ENCODE peak calls at places on chromosomes 11 and 22, in six cellular contexts. One of them, this sample, is unnamed.

GRCh38 chr11:74311352-74311926 is at the start of gene P4HA3:
- DNase-seq in activated CD4-positive, alpha-beta T cell treated with anti-CD3 and anti-CD28 coated beads for 4 hours: peak
- DNase-seq in epithelial cell of esophagus: peak
- DNase-seq in HFF-Myc: no peak
- DNase-seq in stimulated activated naive B cell treated with anti-CD40 and anti-IgM and Interleukin-4, amounts not matched to agents 10 μg/mL and 1 μg/mL and 100 μg/mL, for 72 hours: peak
- DNase-seq in fibroblast of pulmonary artery: peak
- DNase-seq in this sample: peak

GRCh38 chr22:36144886-36145541 is 15.5 kb downstream of the APOL3 start:
- DNase-seq in epithelial cell of esophagus: peak
- DNase-seq in HFF-Myc: peak
- DNase-seq in activated CD4-positive, alpha-beta T cell treated with anti-CD3 and anti-CD28 coated beads for 4 hours: no peak
- DNase-seq in stimulated activated naive B cell treated with anti-CD40 and anti-IgM and Interleukin-4, amounts not matched to agents 10 μg/mL and 1 μg/mL and 100 μg/mL, for 72 hours: no peak
- DNase-seq in fibroblast of pulmonary artery: peak
- DNase-seq in this sample: no peak

GRCh38 chr11:65095427-65095826 is 587 bp upstream of the VPS51 start:
- DNase-seq in fibroblast of pulmonary artery: no peak
- DNase-seq in epithelial cell of esophagus: no peak
- DNase-seq in stimulated activated naive B cell treated with anti-CD40 and anti-IgM and Interleukin-4, amounts not matched to agents 10 μg/mL and 1 μg/mL and 100 μg/mL, for 72 hours: no peak
- DNase-seq in activated CD4-positive, alpha-beta T cell treated with anti-CD3 and anti-CD28 coated beads for 4 hours: no peak
- DNase-seq in HFF-Myc: no peak
- DNase-seq in this sample: no peak

GRCh38 chr11:102843474-102843873 is at the start of gene MMP3:
- DNase-seq in activated CD4-positive, alpha-beta T cell treated with anti-CD3 and anti-CD28 coated beads for 4 hours: no peak
- DNase-seq in stimulated activated naive B cell treated with anti-CD40 and anti-IgM and Interleukin-4, amounts not matched to agents 10 μg/mL and 1 μg/mL and 100 μg/mL, for 72 hours: no peak
- DNase-seq in epithelial cell of esophagus: peak
- DNase-seq in HFF-Myc: peak
- DNase-seq in fibroblast of pulmonary artery: no peak
- DNase-seq in this sample: no peak

GRCh38 chr22:29325356-29325755 is 9.9 kb upstream of the RASL10A start:
- DNase-seq in stimulated activated naive B cell treated with anti-CD40 and anti-IgM and Interleukin-4, amounts not matched to agents 10 μg/mL and 1 μg/mL and 100 μg/mL, for 72 hours: no peak
- DNase-seq in fibroblast of pulmonary artery: no peak
- DNase-seq in epithelial cell of esophagus: no peak
- DNase-seq in HFF-Myc: no peak
- DNase-seq in activated CD4-positive, alpha-beta T cell treated with anti-CD3 and anti-CD28 coated beads for 4 hours: no peak
- DNase-seq in this sample: no peak

GRCh38 chr11:79592441-79593223 is 151.8 kb upstream of the TENM4 start:
- DNase-seq in HFF-Myc: no peak
- DNase-seq in fibroblast of pulmonary artery: no peak
- DNase-seq in epithelial cell of esophagus: no peak
- DNase-seq in activated CD4-positive, alpha-beta T cell treated with anti-CD3 and anti-CD28 coated beads for 4 hours: no peak
- DNase-seq in stimulated activated naive B cell treated with anti-CD40 and anti-IgM and Interleukin-4, amounts not matched to agents 10 μg/mL and 1 μg/mL and 100 μg/mL, for 72 hours: no peak
- DNase-seq in this sample: no peak

GRCh38 chr11:111531687-111532364 is 8.7 kb upstream of the LAYN start:
- DNase-seq in HFF-Myc: peak
- DNase-seq in activated CD4-positive, alpha-beta T cell treated with anti-CD3 and anti-CD28 coated beads for 4 hours: peak
- DNase-seq in epithelial cell of esophagus: peak
- DNase-seq in fibroblast of pulmonary artery: peak
- DNase-seq in stimulated activated naive B cell treated with anti-CD40 and anti-IgM and Interleukin-4, amounts not matched to agents 10 μg/mL and 1 μg/mL and 100 μg/mL, for 72 hours: no peak
- DNase-seq in this sample: no peak

GRCh38 chr22:41369089-41369745 is 12.5 kb upstream of the TEF start:
- DNase-seq in stimulated activated naive B cell treated with anti-CD40 and anti-IgM and Interleukin-4, amounts not matched to agents 10 μg/mL and 1 μg/mL and 100 μg/mL, for 72 hours: no peak
- DNase-seq in epithelial cell of esophagus: no peak
- DNase-seq in fibroblast of pulmonary artery: no peak
- DNase-seq in activated CD4-positive, alpha-beta T cell treated with anti-CD3 and anti-CD28 coated beads for 4 hours: no peak
- DNase-seq in HFF-Myc: no peak
- DNase-seq in this sample: no peak

GRCh38 chr11:61733120-61733978 is 19.1 kb upstream of the MYRF start:
- DNase-seq in epithelial cell of esophagus: peak
- DNase-seq in activated CD4-positive, alpha-beta T cell treated with anti-CD3 and anti-CD28 coated beads for 4 hours: peak
- DNase-seq in fibroblast of pulmonary artery: peak
- DNase-seq in HFF-Myc: peak
- DNase-seq in stimulated activated naive B cell treated with anti-CD40 and anti-IgM and Interleukin-4, amounts not matched to agents 10 μg/mL and 1 μg/mL and 100 μg/mL, for 72 hours: peak
- DNase-seq in this sample: peak

GRCh38 chr22:27159016-27159415 is 501.6 kb downstream of the MIAT start:
- DNase-seq in fibroblast of pulmonary artery: no peak
- DNase-seq in activated CD4-positive, alpha-beta T cell treated with anti-CD3 and anti-CD28 coated beads for 4 hours: no peak
- DNase-seq in HFF-Myc: no peak
- DNase-seq in stimulated activated naive B cell treated with anti-CD40 and anti-IgM and Interleukin-4, amounts not matched to agents 10 μg/mL and 1 μg/mL and 100 μg/mL, for 72 hours: no peak
- DNase-seq in epithelial cell of esophagus: no peak
- DNase-seq in this sample: no peak

GRCh38 chr11:99584822-99585221 is 564.1 kb downstream of the CNTN5 start:
- DNase-seq in HFF-Myc: no peak
- DNase-seq in fibroblast of pulmonary artery: peak
- DNase-seq in stimulated activated naive B cell treated with anti-CD40 and anti-IgM and Interleukin-4, amounts not matched to agents 10 μg/mL and 1 μg/mL and 100 μg/mL, for 72 hours: no peak
- DNase-seq in activated CD4-positive, alpha-beta T cell treated with anti-CD3 and anti-CD28 coated beads for 4 hours: no peak
- DNase-seq in epithelial cell of esophagus: peak
- DNase-seq in this sample: no peak

GRCh38 chr11:68756171-68756766 is 4.9 kb upstream of the TESMIN start:
- DNase-seq in epithelial cell of esophagus: peak
- DNase-seq in fibroblast of pulmonary artery: no peak
- DNase-seq in stimulated activated naive B cell treated with anti-CD40 and anti-IgM and Interleukin-4, amounts not matched to agents 10 μg/mL and 1 μg/mL and 100 μg/mL, for 72 hours: no peak
- DNase-seq in HFF-Myc: no peak
- DNase-seq in activated CD4-positive, alpha-beta T cell treated with anti-CD3 and anti-CD28 coated beads for 4 hours: no peak
- DNase-seq in this sample: no peak

GRCh38 chr11:110367571-110367970 is 62.2 kb upstream of the FDX1 start:
- DNase-seq in fibroblast of pulmonary artery: peak
- DNase-seq in stimulated activated naive B cell treated with anti-CD40 and anti-IgM and Interleukin-4, amounts not matched to agents 10 μg/mL and 1 μg/mL and 100 μg/mL, for 72 hours: no peak
- DNase-seq in HFF-Myc: no peak
- DNase-seq in activated CD4-positive, alpha-beta T cell treated with anti-CD3 and anti-CD28 coated beads for 4 hours: no peak
- DNase-seq in epithelial cell of esophagus: no peak
- DNase-seq in this sample: no peak

GRCh38 chr22:25673721-25674120 is 68.3 kb upstream of the MYO18B start:
- DNase-seq in epithelial cell of esophagus: no peak
- DNase-seq in HFF-Myc: no peak
- DNase-seq in activated CD4-positive, alpha-beta T cell treated with anti-CD3 and anti-CD28 coated beads for 4 hours: no peak
- DNase-seq in stimulated activated naive B cell treated with anti-CD40 and anti-IgM and Interleukin-4, amounts not matched to agents 10 μg/mL and 1 μg/mL and 100 μg/mL, for 72 hours: no peak
- DNase-seq in fibroblast of pulmonary artery: no peak
- DNase-seq in this sample: no peak

GRCh38 chr11:67309166-67309565 is 5.8 kb downstream of the SSH3 start:
- DNase-seq in fibroblast of pulmonary artery: no peak
- DNase-seq in stimulated activated naive B cell treated with anti-CD40 and anti-IgM and Interleukin-4, amounts not matched to agents 10 μg/mL and 1 μg/mL and 100 μg/mL, for 72 hours: no peak
- DNase-seq in HFF-Myc: no peak
- DNase-seq in activated CD4-positive, alpha-beta T cell treated with anti-CD3 and anti-CD28 coated beads for 4 hours: no peak
- DNase-seq in epithelial cell of esophagus: no peak
- DNase-seq in this sample: no peak

GRCh38 chr22:47386812-47387510 is 624.5 kb downstream of the TBC1D22A start:
- DNase-seq in epithelial cell of esophagus: no peak
- DNase-seq in stimulated activated naive B cell treated with anti-CD40 and anti-IgM and Interleukin-4, amounts not matched to agents 10 μg/mL and 1 μg/mL and 100 μg/mL, for 72 hours: no peak
- DNase-seq in fibroblast of pulmonary artery: no peak
- DNase-seq in HFF-Myc: no peak
- DNase-seq in activated CD4-positive, alpha-beta T cell treated with anti-CD3 and anti-CD28 coated beads for 4 hours: no peak
- DNase-seq in this sample: no peak

GRCh38 chr11:75475767-75476650 is 43.0 kb upstream of the KLHL35 start:
- DNase-seq in activated CD4-positive, alpha-beta T cell treated with anti-CD3 and anti-CD28 coated beads for 4 hours: no peak
- DNase-seq in epithelial cell of esophagus: peak
- DNase-seq in HFF-Myc: peak
- DNase-seq in stimulated activated naive B cell treated with anti-CD40 and anti-IgM and Interleukin-4, amounts not matched to agents 10 μg/mL and 1 μg/mL and 100 μg/mL, for 72 hours: no peak
- DNase-seq in fibroblast of pulmonary artery: peak
- DNase-seq in this sample: peak

GRCh38 chr11:14741195-14741594 is 97.6 kb downstream of the PDE3B start:
- DNase-seq in activated CD4-positive, alpha-beta T cell treated with anti-CD3 and anti-CD28 coated beads for 4 hours: no peak
- DNase-seq in epithelial cell of esophagus: no peak
- DNase-seq in HFF-Myc: no peak
- DNase-seq in fibroblast of pulmonary artery: no peak
- DNase-seq in stimulated activated naive B cell treated with anti-CD40 and anti-IgM and Interleukin-4, amounts not matched to agents 10 μg/mL and 1 μg/mL and 100 μg/mL, for 72 hours: no peak
- DNase-seq in this sample: no peak

GRCh38 chr22:30251661-30252226 is 5.2 kb upstream of the LIF start:
- DNase-seq in epithelial cell of esophagus: peak
- DNase-seq in stimulated activated naive B cell treated with anti-CD40 and anti-IgM and Interleukin-4, amounts not matched to agents 10 μg/mL and 1 μg/mL and 100 μg/mL, for 72 hours: no peak
- DNase-seq in HFF-Myc: no peak
- DNase-seq in activated CD4-positive, alpha-beta T cell treated with anti-CD3 and anti-CD28 coated beads for 4 hours: no peak
- DNase-seq in fibroblast of pulmonary artery: peak
- DNase-seq in this sample: no peak

GRCh38 chr11:118715837-118716260 is 36.4 kb upstream of the TREH start:
- DNase-seq in HFF-Myc: no peak
- DNase-seq in epithelial cell of esophagus: peak
- DNase-seq in activated CD4-positive, alpha-beta T cell treated with anti-CD3 and anti-CD28 coated beads for 4 hours: no peak
- DNase-seq in stimulated activated naive B cell treated with anti-CD40 and anti-IgM and Interleukin-4, amounts not matched to agents 10 μg/mL and 1 μg/mL and 100 μg/mL, for 72 hours: no peak
- DNase-seq in fibroblast of pulmonary artery: peak
- DNase-seq in this sample: no peak

GRCh38 chr11:19577391-19577831 is 135.2 kb upstream of the NAV2 start:
- DNase-seq in fibroblast of pulmonary artery: peak
- DNase-seq in HFF-Myc: no peak
- DNase-seq in activated CD4-positive, alpha-beta T cell treated with anti-CD3 and anti-CD28 coated beads for 4 hours: no peak
- DNase-seq in epithelial cell of esophagus: no peak
- DNase-seq in stimulated activated naive B cell treated with anti-CD40 and anti-IgM and Interleukin-4, amounts not matched to agents 10 μg/mL and 1 μg/mL and 100 μg/mL, for 72 hours: no peak
- DNase-seq in this sample: no peak

GRCh38 chr11:121067026-121067425 is 34.0 kb upstream of the TECTA start:
- DNase-seq in activated CD4-positive, alpha-beta T cell treated with anti-CD3 and anti-CD28 coated beads for 4 hours: no peak
- DNase-seq in fibroblast of pulmonary artery: no peak
- DNase-seq in epithelial cell of esophagus: no peak
- DNase-seq in HFF-Myc: no peak
- DNase-seq in stimulated activated naive B cell treated with anti-CD40 and anti-IgM and Interleukin-4, amounts not matched to agents 10 μg/mL and 1 μg/mL and 100 μg/mL, for 72 hours: no peak
- DNase-seq in this sample: no peak

GRCh38 chr11:59221438-59221837 is 8.7 kb upstream of the MPEG1 start:
- DNase-seq in activated CD4-positive, alpha-beta T cell treated with anti-CD3 and anti-CD28 coated beads for 4 hours: no peak
- DNase-seq in stimulated activated naive B cell treated with anti-CD40 and anti-IgM and Interleukin-4, amounts not matched to agents 10 μg/mL and 1 μg/mL and 100 μg/mL, for 72 hours: no peak
- DNase-seq in fibroblast of pulmonary artery: peak
- DNase-seq in HFF-Myc: no peak
- DNase-seq in epithelial cell of esophagus: peak
- DNase-seq in this sample: no peak

GRCh38 chr22:19710020-19710768 is 4.1 kb upstream of the SEPTIN5 start:
- DNase-seq in fibroblast of pulmonary artery: no peak
- DNase-seq in activated CD4-positive, alpha-beta T cell treated with anti-CD3 and anti-CD28 coated beads for 4 hours: no peak
- DNase-seq in stimulated activated naive B cell treated with anti-CD40 and anti-IgM and Interleukin-4, amounts not matched to agents 10 μg/mL and 1 μg/mL and 100 μg/mL, for 72 hours: no peak
- DNase-seq in epithelial cell of esophagus: no peak
- DNase-seq in HFF-Myc: no peak
- DNase-seq in this sample: no peak

GRCh38 chr11:61577383-61578118 is 3.3 kb downstream of the SYT7 start:
- DNase-seq in HFF-Myc: no peak
- DNase-seq in epithelial cell of esophagus: no peak
- DNase-seq in stimulated activated naive B cell treated with anti-CD40 and anti-IgM and Interleukin-4, amounts not matched to agents 10 μg/mL and 1 μg/mL and 100 μg/mL, for 72 hours: no peak
- DNase-seq in fibroblast of pulmonary artery: no peak
- DNase-seq in activated CD4-positive, alpha-beta T cell treated with anti-CD3 and anti-CD28 coated beads for 4 hours: no peak
- DNase-seq in this sample: no peak

GRCh38 chr11:38315151-38315550 is 1717.1 kb upstream of the RAG2 start:
- DNase-seq in fibroblast of pulmonary artery: peak
- DNase-seq in stimulated activated naive B cell treated with anti-CD40 and anti-IgM and Interleukin-4, amounts not matched to agents 10 μg/mL and 1 μg/mL and 100 μg/mL, for 72 hours: no peak
- DNase-seq in activated CD4-positive, alpha-beta T cell treated with anti-CD3 and anti-CD28 coated beads for 4 hours: no peak
- DNase-seq in epithelial cell of esophagus: peak
- DNase-seq in HFF-Myc: no peak
- DNase-seq in this sample: no peak

GRCh38 chr11:104118105-104118762 is 45.7 kb downstream of the PDGFD start:
- DNase-seq in fibroblast of pulmonary artery: no peak
- DNase-seq in HFF-Myc: no peak
- DNase-seq in epithelial cell of esophagus: no peak
- DNase-seq in stimulated activated naive B cell treated with anti-CD40 and anti-IgM and Interleukin-4, amounts not matched to agents 10 μg/mL and 1 μg/mL and 100 μg/mL, for 72 hours: no peak
- DNase-seq in activated CD4-positive, alpha-beta T cell treated with anti-CD3 and anti-CD28 coated beads for 4 hours: no peak
- DNase-seq in this sample: no peak

GRCh38 chr11:9250139-9250582 is 15.0 kb downstream of the DENND5A start:
- DNase-seq in HFF-Myc: no peak
- DNase-seq in activated CD4-positive, alpha-beta T cell treated with anti-CD3 and anti-CD28 coated beads for 4 hours: peak
- DNase-seq in fibroblast of pulmonary artery: peak
- DNase-seq in epithelial cell of esophagus: no peak
- DNase-seq in stimulated activated naive B cell treated with anti-CD40 and anti-IgM and Interleukin-4, amounts not matched to agents 10 μg/mL and 1 μg/mL and 100 μg/mL, for 72 hours: no peak
- DNase-seq in this sample: peak

GRCh38 chr11:15901790-15902189 is 454.6 kb downstream of the SOX6 start:
- DNase-seq in stimulated activated naive B cell treated with anti-CD40 and anti-IgM and Interleukin-4, amounts not matched to agents 10 μg/mL and 1 μg/mL and 100 μg/mL, for 72 hours: no peak
- DNase-seq in activated CD4-positive, alpha-beta T cell treated with anti-CD3 and anti-CD28 coated beads for 4 hours: no peak
- DNase-seq in HFF-Myc: no peak
- DNase-seq in fibroblast of pulmonary artery: no peak
- DNase-seq in epithelial cell of esophagus: no peak
- DNase-seq in this sample: no peak

GRCh38 chr11:26326793-26327400 is 5.0 kb upstream of the ANO3 start:
- DNase-seq in epithelial cell of esophagus: peak
- DNase-seq in HFF-Myc: no peak
- DNase-seq in stimulated activated naive B cell treated with anti-CD40 and anti-IgM and Interleukin-4, amounts not matched to agents 10 μg/mL and 1 μg/mL and 100 μg/mL, for 72 hours: no peak
- DNase-seq in activated CD4-positive, alpha-beta T cell treated with anti-CD3 and anti-CD28 coated beads for 4 hours: no peak
- DNase-seq in fibroblast of pulmonary artery: no peak
- DNase-seq in this sample: no peak

GRCh38 chr22:25645266-25645665 is 80.8 kb downstream of the GRK3 start:
- DNase-seq in HFF-Myc: no peak
- DNase-seq in fibroblast of pulmonary artery: peak
- DNase-seq in stimulated activated naive B cell treated with anti-CD40 and anti-IgM and Interleukin-4, amounts not matched to agents 10 μg/mL and 1 μg/mL and 100 μg/mL, for 72 hours: no peak
- DNase-seq in epithelial cell of esophagus: no peak
- DNase-seq in activated CD4-positive, alpha-beta T cell treated with anti-CD3 and anti-CD28 coated beads for 4 hours: no peak
- DNase-seq in this sample: no peak

GRCh38 chr11:119228535-119229302 is 22.6 kb downstream of the CBL start:
- DNase-seq in activated CD4-positive, alpha-beta T cell treated with anti-CD3 and anti-CD28 coated beads for 4 hours: no peak
- DNase-seq in HFF-Myc: no peak
- DNase-seq in epithelial cell of esophagus: no peak
- DNase-seq in stimulated activated naive B cell treated with anti-CD40 and anti-IgM and Interleukin-4, amounts not matched to agents 10 μg/mL and 1 μg/mL and 100 μg/mL, for 72 hours: no peak
- DNase-seq in fibroblast of pulmonary artery: no peak
- DNase-seq in this sample: no peak

GRCh38 chr11:26247340-26247739 is 84.6 kb upstream of the ANO3 start:
- DNase-seq in fibroblast of pulmonary artery: peak
- DNase-seq in activated CD4-positive, alpha-beta T cell treated with anti-CD3 and anti-CD28 coated beads for 4 hours: no peak
- DNase-seq in epithelial cell of esophagus: peak
- DNase-seq in HFF-Myc: no peak
- DNase-seq in stimulated activated naive B cell treated with anti-CD40 and anti-IgM and Interleukin-4, amounts not matched to agents 10 μg/mL and 1 μg/mL and 100 μg/mL, for 72 hours: no peak
- DNase-seq in this sample: no peak